ENCODE peak calls at places on chromosomes 13 and 19, in eight cellular contexts. B, X, E, O, L, A, T and G are unnamed samples.

GRCh38 chr13:94129490-94129894 is 350.0 kb downstream of the DCT start:
- DNase-seq in O (no peak), X (no peak), T (no peak), L (no peak), B (peak; percentile 18), A (peak; percentile 21), E (no peak), G (no peak)

GRCh38 chr19:46186101-46186716 is 38.2 kb downstream of the IGFL2 start:
- DNase-seq in A (no peak), X (no peak), O (no peak), B (no peak), T (no peak), E (peak; percentile 24), L (no peak), G (no peak)

GRCh38 chr19:53328967-53329366 is 4.6 kb upstream of the ZNF845 start:
- DNase-seq in L (no peak), B (peak; percentile 4), T (peak; percentile 47), X (no peak), A (no peak), E (peak; percentile 75), O (no peak), G (no peak)

GRCh38 chr13:66965146-66965545 is 265.0 kb downstream of the PCDH9 start:
- DNase-seq in E (no peak), X (no peak), L (no peak), T (no peak), O (no peak), B (no peak), A (no peak), G (no peak)

GRCh38 chr13:99509477-99509876 is 8.2 kb downstream of the TM9SF2 start:
- DNase-seq in O (no peak), X (no peak), A (no peak), B (no peak), T (no peak), L (no peak), E (no peak), G (no peak)

GRCh38 chr13:110887242-110887954 is 27.5 kb downstream of the ANKRD10 start:
- DNase-seq in B (peak; percentile 40), X (no peak), T (no peak), E (no peak), O (no peak), L (no peak), A (no peak), G (no peak)

GRCh38 chr13:63124863-63125262 is 1709.2 kb upstream of the PCDH20 start:
- DNase-seq in O (peak; percentile 5), T (no peak), X (peak; percentile 42), A (peak; percentile 25), B (peak; percentile 60), L (peak; percentile 36), E (peak; percentile 34), G (peak; percentile 17)

GRCh38 chr13:34300559-34300958 is 482.6 kb downstream of the RFC3 start:
- DNase-seq in E (no peak), T (no peak), A (peak; percentile 55), O (peak; percentile 3), L (no peak), B (no peak), X (no peak), G (peak; percentile 30)

GRCh38 chr19:16888629-16889371 is at the start of gene F2RL3:
- DNase-seq in A (no peak), T (peak; percentile 73), L (no peak), X (no peak), O (no peak), E (peak; percentile 39), B (peak; percentile 22), G (no peak)

GRCh38 chr13:49218493-49219051 is 1.6 kb upstream of the MLNR start:
- DNase-seq in E (peak; percentile 63), T (no peak), B (peak; percentile 6), O (no peak), L (no peak), X (peak; percentile 57), A (peak; percentile 27), G (no peak)

GRCh38 chr19:12834418-12834943 is at the start of gene RTBDN:
- DNase-seq in L (peak; percentile 35), B (no peak), O (no peak), T (no peak), A (no peak), E (peak; percentile 71), X (peak; percentile 87), G (no peak)

GRCh38 chr19:41373993-41374392 is 2.3 kb upstream of the TMEM91 start:
- DNase-seq in O (no peak), X (peak; percentile 85), L (no peak), T (no peak), B (peak; percentile 92), E (no peak), A (peak; percentile 90), G (peak; percentile 87)

GRCh38 chr13:31209172-31209818 is 9.5 kb downstream of the B3GLCT start:
- DNase-seq in A (peak; percentile 70), T (no peak), E (peak; percentile 43), O (no peak), L (no peak), B (peak; percentile 36), X (peak; percentile 95), G (peak; percentile 43)

GRCh38 chr13:95676100-95676774 is 702 bp upstream of the DNAJC3 start:
- DNase-seq in X (peak; percentile 73), T (no peak), B (peak; percentile 39), A (peak; percentile 45), O (peak; percentile 50), L (peak; percentile 37), E (peak; percentile 77), G (peak; percentile 57)

GRCh38 chr19:13902993-13903555 is 2.8 kb downstream of the BRME1 start:
- DNase-seq in O (no peak), A (no peak), E (peak; percentile 65), T (no peak), X (peak; percentile 51), L (peak; percentile 54), B (no peak), G (no peak)

GRCh38 chr13:48118025-48118424 is 23.1 kb upstream of the MED4 start:
- DNase-seq in A (no peak), X (no peak), E (no peak), O (no peak), T (no peak), B (no peak), L (no peak), G (no peak)

GRCh38 chr13:114044486-114044885 is 70.6 kb upstream of the C13orf46 start:
- DNase-seq in T (no peak), X (no peak), O (no peak), A (peak; percentile 59), E (no peak), L (no peak), B (peak; percentile 40), G (no peak)

GRCh38 chr13:75088915-75089314 is 393.1 kb downstream of the TBC1D4 start:
- DNase-seq in E (no peak), A (no peak), X (no peak), B (no peak), O (no peak), T (no peak), L (no peak), G (no peak)

GRCh38 chr13:75091707-75092106 is 390.3 kb downstream of the TBC1D4 start:
- DNase-seq in B (no peak), X (no peak), T (no peak), E (peak; percentile 21), A (no peak), L (no peak), O (no peak), G (no peak)

DNA sequence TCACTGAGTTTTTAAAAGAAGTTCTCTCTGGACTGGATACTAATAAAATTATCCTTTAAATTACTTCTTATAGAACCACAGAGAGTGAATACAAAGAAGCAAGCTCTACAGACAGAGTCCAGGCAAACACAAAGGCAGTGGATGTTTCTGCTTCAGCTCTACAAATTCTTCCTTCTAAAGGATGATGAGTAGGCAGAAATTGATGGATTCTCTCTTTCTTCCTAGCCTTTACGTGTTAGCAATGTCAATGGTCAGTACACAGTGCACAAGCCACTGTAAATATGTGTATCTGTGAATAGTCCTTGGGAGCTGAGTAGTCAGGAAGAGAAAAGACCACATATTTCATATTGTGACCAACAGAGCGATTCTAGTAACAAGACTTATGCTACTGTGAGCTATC is 390.8 kb downstream of the TBC1D4 start:
- DNase-seq in B (no peak), O (no peak), L (no peak), A (no peak), E (no peak), T (no peak), X (no peak), G (no peak)
- H4K20me1 ChIP-seq in B (no peaks in the 10 kb centered on the region), O (no peaks in the 10 kb centered on the region), L (no peaks in the 10 kb centered on the region), A (no peaks in the 10 kb centered on the region), E (no peaks in the 10 kb centered on the region), T (no peaks in the 10 kb centered on the region), X (no peaks in the 10 kb centered on the region), G (no peaks in the 10 kb centered on the region)

DNA sequence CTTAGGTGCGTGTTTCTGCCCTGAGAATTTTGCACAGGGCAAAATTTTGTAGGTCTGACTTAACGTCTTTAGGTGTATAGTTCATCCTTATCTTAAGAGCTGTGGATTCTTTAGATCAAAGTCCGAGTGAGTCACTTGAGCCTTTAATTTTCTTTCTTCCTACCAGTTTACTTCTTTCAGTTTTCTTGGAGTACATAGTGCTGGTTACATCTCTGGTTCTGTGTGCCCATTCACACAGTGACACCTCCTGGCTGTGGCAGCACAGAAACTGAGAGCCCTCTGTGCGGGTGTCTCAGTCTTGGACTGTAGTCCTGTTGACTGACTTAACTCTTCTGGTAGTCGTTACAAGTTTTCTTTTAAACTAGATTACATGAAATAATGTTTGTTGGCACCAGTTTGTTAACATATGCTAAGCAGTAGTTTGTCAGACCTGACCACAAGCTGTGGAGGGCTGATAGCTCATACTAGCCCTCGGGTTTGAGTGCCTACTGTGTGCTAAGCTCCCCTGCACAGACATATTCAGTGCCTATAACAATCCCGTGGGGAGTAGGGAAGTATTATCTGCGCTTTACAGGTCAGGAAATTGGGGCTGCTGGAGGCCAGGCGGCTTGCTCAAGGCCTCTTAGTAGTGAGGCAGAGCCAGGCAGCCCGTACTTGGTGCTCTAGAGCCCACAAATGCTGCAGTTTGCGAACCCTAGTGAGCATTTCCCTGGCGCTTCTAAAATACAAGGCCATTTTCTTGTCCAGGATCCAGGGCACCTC is 1.6 kb downstream of the GATAD2A start:
- DNase-seq in E (no peak), B (peak; percentile 45), T (no peak), O (peak; percentile 42), A (peak; percentile 52), L (peak; percentile 61), X (no peak), G (peak; percentile 72)
- H3K4me1 ChIP-seq in E (peaks cover 46% of the 10 kb centered on the region), B (peaks cover 13% of the 10 kb centered on the region), T (peaks cover 60% of the 10 kb centered on the region), O (peaks cover 72% of the 10 kb centered on the region), A (peaks cover 20% of the 10 kb centered on the region), L (peaks cover 51% of the 10 kb centered on the region), X (peaks cover 36% of the 10 kb centered on the region), G (peaks cover 34% of the 10 kb centered on the region)

DNA sequence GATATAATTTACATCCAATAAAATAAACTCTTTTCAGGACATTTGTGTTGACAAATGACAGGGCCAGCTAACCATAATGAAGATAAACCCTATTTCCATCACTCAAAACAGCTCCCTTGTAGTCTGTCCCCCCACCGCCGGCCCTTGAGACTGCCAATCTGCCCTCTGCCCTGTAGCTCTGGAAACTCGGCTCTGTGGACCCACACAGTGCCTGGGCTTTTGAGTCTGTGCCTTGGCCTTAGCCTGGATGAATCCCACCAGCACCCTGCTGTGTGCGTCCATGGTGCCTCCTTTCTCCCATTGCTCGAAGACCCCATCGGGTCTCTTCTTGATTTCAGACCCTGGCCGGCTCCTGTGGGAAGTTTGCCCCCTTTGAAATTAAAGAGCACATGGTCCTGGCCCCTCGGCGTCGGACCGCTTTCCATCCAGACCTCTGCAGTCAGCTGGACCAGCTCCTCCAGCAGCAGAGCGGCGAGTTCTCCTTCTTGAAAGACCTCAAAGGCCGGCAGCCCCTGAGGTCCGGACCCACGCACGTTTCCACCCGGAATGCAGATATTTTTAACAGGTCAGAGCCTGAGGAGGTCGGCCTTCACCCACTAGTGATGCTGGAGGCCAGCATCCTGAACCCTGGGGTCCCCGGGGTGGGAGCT is 26.0 kb downstream of the CHAF1A start:
- DNase-seq in A (no peak), E (no peak), T (no peak), X (peak; percentile 19), B (no peak), L (no peak), O (no peak), G (no peak)
- H4K20me1 ChIP-seq in A (no peaks in the 10 kb centered on the region), E (peaks cover 29% of the 10 kb centered on the region), T (peaks cover 5% of the 10 kb centered on the region), X (no peaks in the 10 kb centered on the region), B (no peaks in the 10 kb centered on the region), L (no peaks in the 10 kb centered on the region), O (no peaks in the 10 kb centered on the region), G (no peaks in the 10 kb centered on the region)

GRCh38 chr19:47729799-47730520 is 15.4 kb upstream of the NOP53 start:
- DNase-seq in O (peak; percentile 57), X (peak; percentile 58), T (peak; percentile 97), B (no peak), E (peak; percentile 97), A (peak; percentile 46), L (peak; percentile 80), G (peak; percentile 84)
- H3K4me1 ChIP-seq in O (peaks cover 41% of the 10 kb centered on the region), X (peaks cover 29% of the 10 kb centered on the region), T (peaks cover 13% of the 10 kb centered on the region), B (peaks cover 19% of the 10 kb centered on the region), E (peaks cover 6% of the 10 kb centered on the region), A (peaks cover 28% of the 10 kb centered on the region), L (peaks cover 16% of the 10 kb centered on the region), G (peaks cover 17% of the 10 kb centered on the region)